ENCODE peak calls at places on chromosome 16, in four cellular contexts. A, H, N and W are unnamed samples.

GRCh38 chr16:47888142-47888541 is 267.7 kb downstream of the ABCC12 start:
- DNase-seq in A (peak), H (no peak), N (no peak), W (no peak)

GRCh38 chr16:14445935-14446715 is 183.9 kb downstream of the PARN start:
- DNase-seq in A (no peak), H (no peak), N (no peak), W (no peak)

GRCh38 chr16:85157813-85158701 is 45.8 kb upstream of the CIBAR2 start:
- DNase-seq in A (peak), H (no peak), N (no peak), W (no peak)

GRCh38 chr16:24852281-24852721 is 6.5 kb downstream of the SLC5A11 start:
- DNase-seq in A (no peak), H (no peak), N (no peak), W (no peak)

GRCh38 chr16:31460582-31461002 is 1.3 kb downstream of the ARMC5 start:
- DNase-seq in A (peak), H (peak), N (no peak), W (no peak)

GRCh38 chr16:28106467-28106866 is 43.0 kb upstream of the GSG1L start:
- DNase-seq in A (no peak), H (no peak), N (no peak), W (no peak)

GRCh38 chr16:49491736-49492089 is 118.1 kb downstream of the C16orf78 start:
- DNase-seq in A (no peak), H (peak), N (no peak), W (no peak)

GRCh38 chr16:70630960-70631745 is 15.2 kb upstream of the IL34 start:
- DNase-seq in A (no peak), H (no peak), N (no peak), W (no peak)

GRCh38 chr16:19338335-19338734 is 52.8 kb downstream of the CLEC19A start:
- DNase-seq in A (no peak), H (peak), N (peak), W (no peak)

GRCh38 chr16:35706901-35707300 is 2247.5 kb downstream of the TP53TG3F start:
- DNase-seq in A (no peak), H (no peak), N (no peak), W (no peak)

GRCh38 chr16:51450913-51451312 is 299.8 kb upstream of the SALL1 start:
- DNase-seq in A (no peak), H (no peak), N (no peak), W (no peak)

GRCh38 chr16:89604764-89605163 is 8.7 kb upstream of the DPEP1 start:
- DNase-seq in A (no peak), H (no peak), N (no peak), W (no peak)

GRCh38 chr16:24041834-24042631 is 206.2 kb downstream of the PRKCB start:
- DNase-seq in A (peak), H (peak), N (peak), W (peak)

GRCh38 chr16:25006504-25007055 is 8.6 kb downstream of the ARHGAP17 start:
- DNase-seq in A (peak), H (no peak), N (no peak), W (no peak)

GRCh38 chr16:3655030-3655790 is 719 bp downstream of the DNASE1 start:
- DNase-seq in A (no peak), H (no peak), N (no peak), W (no peak)
- TF ChIP-seq CTCF in A (no peak), H (no peak), N (no peak), W (no peak)

GRCh38 chr16:8892101-8892575 is 10.0 kb downstream of the LITAFD start:
- DNase-seq in A (no peak), H (no peak), N (no peak), W (no peak)
- TF ChIP-seq TCF7L2 in A (no peak), H (no peak), N (no peak), W (no peak)

DNA sequence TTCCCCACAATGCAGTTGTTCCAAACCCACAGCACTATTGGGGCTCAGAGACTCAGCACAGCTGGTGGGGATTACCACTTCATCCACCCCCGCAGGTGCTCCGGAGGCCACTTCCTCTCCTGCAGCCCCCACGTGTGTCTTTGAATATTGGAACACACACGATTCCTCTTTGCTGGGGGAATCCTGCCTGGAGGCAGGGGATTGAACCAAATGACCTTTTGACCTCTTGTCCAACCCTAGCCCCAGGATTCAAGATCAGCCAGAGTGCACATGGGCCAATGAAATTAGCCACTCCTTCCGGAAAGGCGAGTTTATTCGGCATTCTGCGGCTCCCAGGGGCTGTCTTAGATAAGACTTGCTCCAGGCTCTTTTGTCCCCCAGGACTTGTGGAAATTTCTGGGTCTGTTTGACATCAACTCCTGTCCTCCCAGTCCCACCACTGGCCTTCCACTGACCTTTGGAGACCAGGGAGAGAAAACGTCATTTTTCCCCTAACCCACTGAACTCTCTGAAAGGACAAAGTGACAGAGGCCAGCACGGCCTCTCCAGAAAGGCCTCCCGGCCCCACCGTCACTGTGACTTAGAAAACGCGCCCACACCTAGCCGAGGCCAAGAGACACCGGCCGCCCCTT is 350.3 kb downstream of the FOXL1 start:
- DNase-seq in A (no peak), H (no peak), N (peak), W (no peak)
- H3K27ac ChIP-seq in A (no peak), H (no peak), N (peak), W (no peak)

GRCh38 chr16:56603589-56603988 is 4.8 kb upstream of the MT2A start:
- DNase-seq in A (peak), H (peak), N (peak), W (no peak)
- TF ChIP-seq CTCF in A (peak), H (peak), N (peak), W (peak)

DNA sequence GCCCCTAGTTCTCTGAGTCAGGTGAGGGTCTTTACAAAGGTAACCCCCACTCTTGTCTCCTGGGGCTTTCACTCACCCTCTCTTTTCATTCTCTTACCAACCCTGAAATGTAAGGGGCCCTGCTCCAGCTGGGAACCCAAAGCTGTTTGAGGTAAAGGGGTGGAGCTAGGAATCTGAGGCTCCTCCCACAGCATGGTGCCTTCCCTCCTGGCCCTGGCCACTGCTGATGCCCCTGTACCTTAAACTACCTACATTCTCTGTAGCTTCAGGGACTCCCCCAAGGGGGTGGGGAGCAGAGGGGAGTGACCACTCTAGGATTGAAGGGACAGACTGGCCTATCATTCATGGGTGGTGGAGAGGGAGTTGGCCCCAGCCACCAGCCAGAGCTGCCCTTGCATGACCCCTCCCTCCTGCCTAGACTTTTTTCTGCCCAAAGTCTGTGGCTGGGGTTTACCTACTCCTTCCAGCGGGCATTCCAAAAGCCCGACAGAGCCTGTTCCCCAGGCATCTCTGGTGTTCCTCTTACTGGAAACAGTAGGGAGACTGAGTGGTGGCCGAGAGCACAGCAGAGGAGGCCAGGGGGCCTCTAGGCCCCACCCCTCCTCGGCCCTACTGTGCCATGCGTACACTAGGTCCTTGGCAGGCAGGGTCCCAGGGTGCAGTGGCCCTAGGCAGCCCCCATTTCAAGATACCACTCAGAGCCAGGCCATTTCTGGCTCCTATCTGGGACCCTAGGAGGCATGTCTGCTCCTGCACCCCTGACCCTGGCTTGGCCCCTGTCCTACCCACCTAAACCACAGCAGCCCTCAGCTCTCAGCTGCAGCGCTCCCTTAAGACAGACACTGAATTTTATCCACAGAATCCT is 9.5 kb downstream of the DOK4 start:
- DNase-seq in A (no peak), H (no peak), N (no peak), W (no peak)
- TF ChIP-seq TCF7L2 in A (no peak), H (no peak), N (no peak), W (no peak)

GRCh38 chr16:2926660-2927646 is 15.2 kb downstream of the FLYWCH1 start:
- DNase-seq in A (peak), H (peak), N (peak), W (no peak)
- H3K27ac ChIP-seq in A (no peak), H (no peak), N (no peak), W (no peak)

GRCh38 chr16:57234707-57235092 is 10.4 kb upstream of the ARL2BP start:
- DNase-seq in A (no peak), H (no peak), N (no peak), W (no peak)

GRCh38 chr16:57231821-57232350 is 13.2 kb upstream of the ARL2BP start:
- DNase-seq in A (no peak), H (no peak), N (no peak), W (no peak)

GRCh38 chr16:57238682-57239081 is 6.4 kb upstream of the ARL2BP start:
- DNase-seq in A (no peak), H (no peak), N (no peak), W (no peak)

GRCh38 chr16:57233944-57234706 is 10.9 kb upstream of the ARL2BP start:
- DNase-seq in A (no peak), H (no peak), N (no peak), W (no peak)

GRCh38 chr16:57235128-57236092 is 9.6 kb upstream of the ARL2BP start:
- DNase-seq in A (peak), H (no peak), N (peak), W (no peak)
- TF ChIP-seq CTCF in A (no peak), H (no peak), N (no peak), W (no peak)

GRCh38 chr16:56202036-56202435 is 10.7 kb downstream of the GNAO1 start:
- DNase-seq in A (no peak), H (no peak), N (no peak), W (no peak)
- TF ChIP-seq TCF7L2 in A (no peak), H (no peak), N (no peak), W (no peak)

GRCh38 chr16:58137581-58137980 is 8.4 kb upstream of the CFAP20 start:
- DNase-seq in A (no peak), H (no peak), N (no peak), W (no peak)
- H3K27ac ChIP-seq in A (no peak), H (no peak), N (no peak), W (no peak)

GRCh38 chr16:67028555-67029248 is at the start of gene CBFB:
- DNase-seq in A (peak), H (peak), N (peak), W (peak)
- TF ChIP-seq CTCF in A (peak), H (peak), N (peak), W (no peak)